ENCODE peak calls at places on chromosomes 3 and 15, in ten cellular contexts. E is dorsolateral prefrontal cortex; Y is MV-4-11; V is lower lobe of right lung; H is T-helper 2 cell; J is SK-N-DZ; Z is IMR-90; U is HEK293T; S is stimulated activated CD8-positive, alpha-beta memory T cell treated with anti-CD3 and anti-CD28 coated beads, Interleukin-4, amount 100 ng/mL, for 48 hours; M is skeletal muscle cell. L is an unnamed sample.

GRCh38 chr15:63417721-63418120 is 36.1 kb upstream of the CA12 start:
- DNase-seq in E (no peak), Y (no peak), V (no peak), H (no peak), J (no peak), Z (no peak), U (no peak), S (no peak), M (no peak), L (no peak)

GRCh38 chr3:156431334-156432121 is 123.4 kb downstream of the SSR3 start:
- DNase-seq in E (no peak), Y (no peak), V (no peak), H (no peak), J (no peak), Z (no peak), U (no peak), S (no peak), M (no peak), L (no peak)

GRCh38 chr3:39220551-39221530 is 28.4 kb upstream of the XIRP1 start:
- DNase-seq in E (no peak), Y (peak; percentile 78), V (no peak), H (peak; percentile 57), J (no peak), Z (no peak), U (no peak), S (no peak), M (no peak), L (no peak)

GRCh38 chr3:4587838-4588105 is 94.6 kb downstream of the ITPR1 start:
- DNase-seq in E (no peak), Y (no peak), V (no peak), H (no peak), J (no peak), Z (no peak), U (no peak), S (no peak), M (no peak), L (no peak)

GRCh38 chr15:76974456-76975083 is 20.4 kb upstream of the PSTPIP1 start:
- DNase-seq in E (no peak), Y (no peak), V (no peak), H (peak; percentile 24), J (no peak), Z (no peak), U (no peak), S (no peak), M (no peak), L (no peak)

GRCh38 chr15:71151061-71151460 is 35.8 kb downstream of the THSD4 start:
- DNase-seq in E (no peak), Y (no peak), V (no peak), H (peak; percentile 28), J (no peak), Z (peak; percentile 51), U (no peak), S (no peak), M (no peak), L (no peak)

GRCh38 chr15:78171864-78172472 is 22.8 kb downstream of the IDH3A start:
- DNase-seq in E (no peak), Y (no peak), V (no peak), H (no peak), J (no peak), Z (no peak), U (no peak), S (no peak), M (no peak), L (no peak)

GRCh38 chr3:13648060-13648743 is 99.3 kb downstream of the FBLN2 start:
- DNase-seq in E (peak; percentile 87), Y (peak; percentile 56), V (peak; percentile 79), H (peak; percentile 54), J (peak; percentile 75), Z (peak; percentile 73), U (peak; percentile 90), S (peak; percentile 90), M (peak; percentile 26), L (peak; percentile 70)

GRCh38 chr3:73625124-73625665 is 454 bp upstream of the PDZRN3 start:
- DNase-seq in E (no peak), Y (no peak), V (no peak), H (no peak), J (peak; percentile 64), Z (peak; percentile 72), U (peak; percentile 42), S (no peak), M (no peak), L (peak; percentile 52)

GRCh38 chr3:23835087-23835486 is 29.3 kb downstream of the UBE2E1 start:
- DNase-seq in E (no peak), Y (no peak), V (no peak), H (no peak), J (no peak), Z (no peak), U (no peak), S (no peak), M (no peak), L (no peak)

GRCh38 chr3:83354205-83354604 is 1592.8 kb upstream of the GBE1 start:
- DNase-seq in E (no peak), Y (no peak), V (no peak), H (no peak), J (no peak), Z (no peak), U (no peak), S (no peak), M (no peak), L (no peak)

GRCh38 chr15:57213783-57214366 is 162.4 kb upstream of the CGNL1 start:
- DNase-seq in E (no peak), Y (peak; percentile 61), V (no peak), H (peak; percentile 33), J (peak; percentile 33), Z (peak; percentile 67), U (no peak), S (no peak), M (no peak), L (peak; percentile 16)

GRCh38 chr3:155640098-155640497 is 104.8 kb downstream of the PLCH1 start:
- DNase-seq in E (no peak), Y (no peak), V (no peak), H (no peak), J (no peak), Z (no peak), U (no peak), S (no peak), M (no peak), L (no peak)

GRCh38 chr3:137764001-137764433 is at the start of gene SOX14:
- DNase-seq in E (no peak), Y (no peak), V (peak; percentile 72), H (no peak), J (no peak), Z (no peak), U (peak; percentile 22), S (no peak), M (no peak), L (peak; percentile 96)

GRCh38 chr3:37811625-37812356 is 49.9 kb upstream of the CTDSPL start:
- DNase-seq in E (no peak), Y (peak; percentile 42), V (no peak), H (no peak), J (no peak), Z (peak; percentile 51), U (no peak), S (no peak), M (no peak), L (no peak)

L was measured in SW480.